ENCODE peak calls at places on chromosomes 4 and X, in seven cellular contexts. One of them, this sample, is unnamed.

GRCh38 chr4:69995526-69996016 is at the start of gene STATH:
- DNase-seq in H1: no peak
- DNase-seq in transverse colon: no peak
- DNase-seq in K562: no peak
- DNase-seq in tibial nerve: no peak
- DNase-seq in A549: no peak
- DNase-seq in sigmoid colon: no peak
- DNase-seq in this sample: no peak

GRCh38 chr4:139692300-139693012 is 26.8 kb downstream of the MGST2 start:
- DNase-seq in H1: no peak
- DNase-seq in K562: no peak
- DNase-seq in A549: peak; percentile 11
- DNase-seq in sigmoid colon: no peak
- DNase-seq in tibial nerve: no peak
- DNase-seq in transverse colon: no peak
- DNase-seq in this sample: no peak

GRCh38 chr4:84878090-84878489 is 88.4 kb downstream of the WDFY3 start:
- DNase-seq in K562: no peak
- DNase-seq in A549: no peak
- DNase-seq in sigmoid colon: no peak
- DNase-seq in transverse colon: no peak
- DNase-seq in H1: no peak
- DNase-seq in tibial nerve: no peak
- DNase-seq in this sample: no peak

GRCh38 chr4:17284323-17285175 is 227.3 kb downstream of the QDPR start:
- DNase-seq in sigmoid colon: no peak
- DNase-seq in K562: no peak
- DNase-seq in transverse colon: no peak
- DNase-seq in A549: no peak
- DNase-seq in tibial nerve: no peak
- DNase-seq in H1: no peak
- DNase-seq in this sample: no peak

GRCh38 chrX:10173331-10173900 is 16.6 kb downstream of the CLCN4 start:
- DNase-seq in H1: peak; percentile 60
- DNase-seq in transverse colon: no peak
- DNase-seq in tibial nerve: no peak
- DNase-seq in A549: no peak
- DNase-seq in K562: peak; percentile 64
- DNase-seq in sigmoid colon: peak; percentile 85
- DNase-seq in this sample: peak; percentile 81

GRCh38 chr4:57113870-57114269 is 3.7 kb upstream of the IGFBP7 start:
- DNase-seq in H1: no peak
- DNase-seq in transverse colon: no peak
- DNase-seq in K562: no peak
- DNase-seq in sigmoid colon: no peak
- DNase-seq in A549: no peak
- DNase-seq in tibial nerve: no peak
- DNase-seq in this sample: no peak

GRCh38 chr4:83387922-83388676 is 53.5 kb upstream of the HPSE start:
- DNase-seq in transverse colon: no peak
- DNase-seq in sigmoid colon: no peak
- DNase-seq in A549: peak; percentile 8
- DNase-seq in tibial nerve: no peak
- DNase-seq in H1: no peak
- DNase-seq in K562: peak; percentile 28
- DNase-seq in this sample: no peak

GRCh38 chr4:72564184-72564583 is 4.8 kb downstream of the ADAMTS3 start:
- DNase-seq in A549: no peak
- DNase-seq in transverse colon: no peak
- DNase-seq in tibial nerve: no peak
- DNase-seq in H1: no peak
- DNase-seq in K562: no peak
- DNase-seq in sigmoid colon: no peak
- DNase-seq in this sample: no peak

GRCh38 chrX:13464599-13465275 is 104.7 kb upstream of the EGFL6 start:
- DNase-seq in transverse colon: no peak
- DNase-seq in tibial nerve: no peak
- DNase-seq in H1: no peak
- DNase-seq in A549: no peak
- DNase-seq in sigmoid colon: no peak
- DNase-seq in K562: no peak
- DNase-seq in this sample: no peak

GRCh38 chrX:23784487-23785301 is 1.7 kb downstream of the SAT1 start:
- DNase-seq in A549: peak; percentile 64
- DNase-seq in transverse colon: no peak
- DNase-seq in K562: peak; percentile 57
- DNase-seq in H1: no peak
- DNase-seq in tibial nerve: no peak
- DNase-seq in sigmoid colon: no peak
- DNase-seq in this sample: no peak

GRCh38 chr4:163748474-163748873 is 254.0 kb downstream of the TMA16 start:
- DNase-seq in K562: no peak
- DNase-seq in tibial nerve: no peak
- DNase-seq in sigmoid colon: no peak
- DNase-seq in A549: peak; percentile 19
- DNase-seq in H1: no peak
- DNase-seq in transverse colon: no peak
- DNase-seq in this sample: no peak

GRCh38 chr4:24689212-24689611 is 104.9 kb upstream of the DHX15 start:
- DNase-seq in A549: no peak
- DNase-seq in transverse colon: no peak
- DNase-seq in H1: no peak
- DNase-seq in sigmoid colon: no peak
- DNase-seq in K562: no peak
- DNase-seq in tibial nerve: no peak
- DNase-seq in this sample: no peak

GRCh38 chr4:171983935-171984805 is 171.0 kb downstream of the GALNTL6 start:
- DNase-seq in H1: no peak
- DNase-seq in sigmoid colon: no peak
- DNase-seq in A549: no peak
- DNase-seq in transverse colon: no peak
- DNase-seq in K562: no peak
- DNase-seq in tibial nerve: no peak
- DNase-seq in this sample: no peak

GRCh38 chr4:5451243-5451642 is 257.1 kb downstream of the EVC2 start:
- DNase-seq in transverse colon: no peak
- DNase-seq in H1: no peak
- DNase-seq in A549: no peak
- DNase-seq in tibial nerve: no peak
- DNase-seq in K562: no peak
- DNase-seq in sigmoid colon: no peak
- DNase-seq in this sample: no peak

GRCh38 chr4:47074836-47075235 is 43.5 kb downstream of the GABRB1 start:
- DNase-seq in transverse colon: no peak
- DNase-seq in H1: no peak
- DNase-seq in sigmoid colon: no peak
- DNase-seq in K562: no peak
- DNase-seq in tibial nerve: no peak
- DNase-seq in A549: no peak
- DNase-seq in this sample: no peak

GRCh38 chrX:115894087-115894486 is 276.5 kb upstream of the AGTR2 start:
- DNase-seq in H1: peak; percentile 33
- DNase-seq in transverse colon: peak; percentile 31
- DNase-seq in sigmoid colon: no peak
- DNase-seq in K562: peak; percentile 37
- DNase-seq in A549: peak; percentile 18
- DNase-seq in tibial nerve: no peak
- DNase-seq in this sample: peak; percentile 28

GRCh38 chrX:132648870-132649269 is 160.0 kb upstream of the MBNL3 start:
- DNase-seq in tibial nerve: no peak
- DNase-seq in H1: no peak
- DNase-seq in A549: no peak
- DNase-seq in transverse colon: no peak
- DNase-seq in K562: no peak
- DNase-seq in sigmoid colon: no peak
- DNase-seq in this sample: no peak

GRCh38 chr4:109576462-109576861 is 16.4 kb downstream of the MCUB start:
- DNase-seq in A549: no peak
- DNase-seq in sigmoid colon: no peak
- DNase-seq in transverse colon: no peak
- DNase-seq in K562: peak; percentile 21
- DNase-seq in tibial nerve: no peak
- DNase-seq in H1: no peak
- DNase-seq in this sample: no peak

GRCh38 chr4:116118216-116118615 is 967.2 kb downstream of the TRAM1L1 start:
- DNase-seq in transverse colon: no peak
- DNase-seq in tibial nerve: no peak
- DNase-seq in H1: no peak
- DNase-seq in A549: no peak
- DNase-seq in K562: no peak
- DNase-seq in sigmoid colon: no peak
- DNase-seq in this sample: no peak
- H3K27ac ChIP-seq in transverse colon: no peak overlapping the region
- H3K27ac ChIP-seq in tibial nerve: no peak overlapping the region
- H3K27ac ChIP-seq in H1: no peak overlapping the region
- H3K27ac ChIP-seq in A549: no peak overlapping the region
- H3K27ac ChIP-seq in K562: no peak overlapping the region
- H3K27ac ChIP-seq in sigmoid colon: no peak overlapping the region
- H3K27ac ChIP-seq in this sample: no peak overlapping the region

GRCh38 chrX:65990702-65991101 is 49.2 kb downstream of the VSIG4 start:
- DNase-seq in K562: peak; percentile 41
- DNase-seq in tibial nerve: no peak
- DNase-seq in transverse colon: no peak
- DNase-seq in sigmoid colon: no peak
- DNase-seq in H1: no peak
- DNase-seq in A549: no peak
- DNase-seq in this sample: no peak

GRCh38 chrX:65985211-65985610 is 54.7 kb downstream of the VSIG4 start:
- DNase-seq in tibial nerve: no peak
- DNase-seq in K562: no peak
- DNase-seq in sigmoid colon: no peak
- DNase-seq in transverse colon: no peak
- DNase-seq in A549: no peak
- DNase-seq in H1: no peak
- DNase-seq in this sample: no peak

GRCh38 chrX:65987856-65988255 is 52.0 kb downstream of the VSIG4 start:
- DNase-seq in K562: no peak
- DNase-seq in transverse colon: no peak
- DNase-seq in sigmoid colon: no peak
- DNase-seq in H1: no peak
- DNase-seq in tibial nerve: no peak
- DNase-seq in A549: no peak
- DNase-seq in this sample: no peak

GRCh38 chrX:65985922-65986588 is 53.8 kb downstream of the VSIG4 start:
- DNase-seq in sigmoid colon: no peak
- DNase-seq in H1: no peak
- DNase-seq in K562: peak; percentile 70
- DNase-seq in A549: peak; percentile 50
- DNase-seq in transverse colon: peak; percentile 12
- DNase-seq in tibial nerve: no peak
- DNase-seq in this sample: no peak
- H3K4me3 ChIP-seq in sigmoid colon: no peak overlapping the region
- H3K4me3 ChIP-seq in H1: no peak overlapping the region
- H3K4me3 ChIP-seq in K562: no peak overlapping the region
- H3K4me3 ChIP-seq in A549: no peak overlapping the region
- H3K4me3 ChIP-seq in transverse colon: no peak overlapping the region
- H3K4me3 ChIP-seq in tibial nerve: no peak overlapping the region
- H3K4me3 ChIP-seq in this sample: no peak overlapping the region

DNA sequence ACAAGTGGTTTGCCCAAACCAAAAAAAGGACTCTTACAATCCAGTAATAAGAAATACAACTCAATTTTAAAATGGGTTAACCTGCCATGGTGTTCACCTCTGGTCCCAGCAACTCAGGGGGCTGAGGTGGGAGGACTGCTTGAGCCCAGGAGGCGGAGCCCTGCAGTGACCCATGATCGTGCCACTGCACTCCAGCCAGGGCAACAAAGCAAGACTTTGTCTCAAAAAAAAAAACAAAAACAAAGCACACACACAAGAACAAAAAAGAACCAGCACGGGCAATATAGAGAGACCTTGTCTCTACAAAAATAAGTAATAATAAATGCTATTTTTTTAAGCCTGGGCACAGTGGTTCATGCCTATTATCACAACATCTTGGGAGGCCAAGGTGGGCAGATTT is 28.7 kb downstream of the ARAP2 start:
- DNase-seq in tibial nerve: no peak
- DNase-seq in H1: no peak
- DNase-seq in A549: no peak
- DNase-seq in K562: no peak
- DNase-seq in transverse colon: no peak
- DNase-seq in sigmoid colon: no peak
- DNase-seq in this sample: no peak
- TF ChIP-seq EP300 in tibial nerve: no peak
- TF ChIP-seq EP300 in H1: no peak
- TF ChIP-seq EP300 in A549: no peak
- TF ChIP-seq EP300 in K562: no peak
- TF ChIP-seq EP300 in transverse colon: no peak
- TF ChIP-seq EP300 in sigmoid colon: no peak
- TF ChIP-seq EP300 in this sample: no peak

GRCh38 chr4:99668472-99668871 is 10.8 kb upstream of the C4orf54 start:
- DNase-seq in tibial nerve: no peak
- DNase-seq in sigmoid colon: no peak
- DNase-seq in K562: no peak
- DNase-seq in H1: no peak
- DNase-seq in A549: no peak
- DNase-seq in transverse colon: no peak
- DNase-seq in this sample: peak; percentile 78
- H3K27ac ChIP-seq in tibial nerve: no peak overlapping the region
- H3K27ac ChIP-seq in sigmoid colon: no peak overlapping the region
- H3K27ac ChIP-seq in K562: no peak overlapping the region
- H3K27ac ChIP-seq in H1: no peak overlapping the region
- H3K27ac ChIP-seq in A549: no peak overlapping the region
- H3K27ac ChIP-seq in transverse colon: no peak overlapping the region
- H3K27ac ChIP-seq in this sample: peak overlapping the region; percentile 64

GRCh38 chrX:15673970-15674369 is 9.4 kb upstream of the CLTRN start:
- DNase-seq in transverse colon: no peak
- DNase-seq in sigmoid colon: no peak
- DNase-seq in A549: no peak
- DNase-seq in H1: no peak
- DNase-seq in K562: no peak
- DNase-seq in tibial nerve: no peak
- DNase-seq in this sample: no peak
- H3K4me3 ChIP-seq in transverse colon: no peak overlapping the region
- H3K4me3 ChIP-seq in sigmoid colon: peak overlapping the region; percentile 64
- H3K4me3 ChIP-seq in A549: peak overlapping the region; percentile 65
- H3K4me3 ChIP-seq in H1: peak overlapping the region; percentile 86
- H3K4me3 ChIP-seq in K562: peak overlapping the region; percentile 86
- H3K4me3 ChIP-seq in tibial nerve: peak overlapping the region; percentile 59
- H3K4me3 ChIP-seq in this sample: peak overlapping the region; percentile 67

DNA sequence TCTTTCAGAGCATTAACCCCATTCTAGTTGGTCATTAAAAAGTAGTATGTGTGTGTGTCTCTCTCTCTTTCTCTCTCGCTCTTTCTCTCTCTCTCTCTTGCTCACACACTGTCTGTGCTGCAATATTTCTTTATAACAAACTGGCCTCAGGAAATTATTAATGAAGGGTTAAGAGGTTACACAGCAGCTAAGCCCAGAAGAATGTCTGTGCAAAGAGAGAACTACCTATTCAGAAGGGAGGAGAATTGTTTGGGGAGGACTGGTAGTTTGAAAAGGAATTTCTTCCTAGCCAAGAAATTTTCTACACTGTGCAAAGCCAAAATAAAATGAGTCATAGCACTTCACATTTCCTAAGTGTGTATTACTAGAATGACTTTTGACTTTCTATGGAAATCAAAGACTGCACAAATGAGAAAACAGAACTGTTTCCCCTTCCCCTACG is 22.2 kb downstream of the PDGFC start:
- DNase-seq in H1: no peak
- DNase-seq in tibial nerve: no peak
- DNase-seq in K562: no peak
- DNase-seq in A549: peak; percentile 83
- DNase-seq in transverse colon: no peak
- DNase-seq in sigmoid colon: no peak
- DNase-seq in this sample: no peak
- TF ChIP-seq EP300 in H1: no peak
- TF ChIP-seq EP300 in tibial nerve: no peak
- TF ChIP-seq EP300 in K562: no peak
- TF ChIP-seq EP300 in A549: peak; percentile 75
- TF ChIP-seq EP300 in transverse colon: no peak
- TF ChIP-seq EP300 in sigmoid colon: no peak
- TF ChIP-seq EP300 in this sample: no peak

This sample was measured in ovary.